ENCODE peak calls at places on chromosomes 2 and 18, in eight cellular contexts. H is right lobe of liver, R is left lung, C is fibroblast of mammary gland, N is tibial artery, L is stomach, I is lower lobe of right lung, S is cardiac muscle cell. O is an unnamed sample.

GRCh38 chr18:42412896-42413295 is 457.9 kb downstream of the PIK3C3 start:
- DNase-seq in H (no peak), N (no peak), R (no peak), S (no peak), C (peak), L (no peak), I (no peak), O (no peak)

GRCh38 chr2:84858123-84858522 is 22.8 kb downstream of the TRABD2A start:
- DNase-seq in L (no peak), S (peak), H (no peak), I (no peak), N (no peak), C (no peak), R (no peak), O (no peak)

GRCh38 chr18:37476182-37476581 is 89.4 kb downstream of the CELF4 start:
- DNase-seq in C (peak), R (no peak), S (peak), I (no peak), L (no peak), N (no peak), H (no peak), O (no peak)

GRCh38 chr2:99852376-99852934 is 289.9 kb downstream of the AFF3 start:
- DNase-seq in L (no peak), C (no peak), I (no peak), H (peak), S (no peak), N (no peak), R (no peak), O (no peak)

GRCh38 chr2:171318463-171318934 is 115.3 kb downstream of the METTL8 start:
- DNase-seq in R (no peak), N (no peak), H (no peak), I (no peak), S (peak), L (no peak), C (no peak), O (no peak)

GRCh38 chr2:223887127-223887526 is 49.7 kb upstream of the AP1S3 start:
- DNase-seq in C (no peak), S (no peak), R (no peak), H (no peak), L (no peak), N (no peak), I (no peak), O (no peak)

GRCh38 chr18:41144444-41144843 is 810.6 kb upstream of the PIK3C3 start:
- DNase-seq in N (no peak), R (no peak), I (no peak), C (peak), H (no peak), L (no peak), S (no peak), O (no peak)

GRCh38 chr2:6930913-6931312 is 13.7 kb downstream of the RNF144A start:
- DNase-seq in S (no peak), N (no peak), R (no peak), I (no peak), C (no peak), H (no peak), L (no peak), O (no peak)

GRCh38 chr2:112483047-112483473 is 1.1 kb downstream of the TTL start:
- DNase-seq in H (no peak), I (no peak), L (no peak), R (no peak), C (peak), N (no peak), S (peak), O (no peak)

GRCh38 chr2:55033921-55034320 is 16.3 kb downstream of the RTN4 start:
- DNase-seq in I (no peak), L (no peak), R (no peak), H (no peak), C (no peak), S (no peak), N (no peak), O (no peak)

GRCh38 chr2:55030766-55031165 is 19.5 kb downstream of the RTN4 start:
- DNase-seq in L (no peak), R (no peak), N (no peak), S (no peak), C (no peak), I (no peak), H (no peak), O (no peak)

GRCh38 chr2:55031505-55031904 is 18.7 kb downstream of the RTN4 start:
- DNase-seq in R (no peak), I (no peak), L (no peak), S (no peak), C (no peak), H (no peak), N (no peak), O (no peak)

GRCh38 chr2:55035716-55036115 is 14.5 kb downstream of the RTN4 start:
- DNase-seq in S (no peak), I (no peak), N (no peak), C (no peak), L (no peak), H (no peak), R (no peak), O (no peak)

GRCh38 chr2:55033076-55033742 is 17.0 kb downstream of the RTN4 start:
- DNase-seq in C (no peak), R (no peak), L (no peak), H (no peak), S (no peak), I (no peak), N (no peak), O (no peak)
- H3K4me3 ChIP-seq in C (no peak), R (no peak), L (no peak), H (no peak), S (no peak), I (no peak), N (no peak), O (no peak)

DNA sequence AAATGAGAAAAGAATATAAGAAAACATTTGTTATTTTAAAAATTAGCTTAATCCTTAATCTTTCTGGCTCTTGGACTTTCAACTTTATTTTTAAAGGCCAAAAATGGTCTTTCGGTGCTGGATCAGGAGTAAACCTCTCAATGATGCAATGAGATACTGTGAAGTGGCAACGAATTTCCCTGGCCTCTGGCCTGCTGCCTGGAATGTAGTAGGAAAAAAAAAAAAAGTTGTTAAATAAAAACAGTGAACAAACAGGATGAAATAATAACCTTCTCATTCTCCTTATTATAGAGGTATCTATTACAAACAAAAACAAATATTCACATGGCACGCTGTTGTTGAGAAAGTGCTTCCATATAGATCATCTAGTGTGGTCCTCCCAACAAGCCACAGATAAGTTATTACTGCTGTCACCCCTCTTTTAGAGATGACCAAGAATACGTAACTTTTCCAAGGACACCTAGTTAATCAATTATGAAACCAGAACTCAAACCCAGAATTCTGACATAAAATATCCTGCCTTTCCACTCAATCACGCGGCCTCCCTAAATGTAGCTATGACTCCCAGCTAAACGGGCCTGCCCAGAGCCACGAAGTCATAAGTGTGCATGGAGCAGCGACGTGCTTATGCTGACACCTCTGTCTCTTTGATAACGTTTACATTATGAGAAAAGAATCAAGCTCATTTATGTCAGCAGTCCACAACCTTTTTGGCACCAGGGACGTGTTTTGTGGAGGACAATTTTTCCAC is 170.9 kb downstream of the BCL2 start:
- DNase-seq in R (no peak), C (peak), I (no peak), N (peak), H (peak), L (no peak), S (no peak), O (no peak)
- H3K4me3 ChIP-seq in R (no peak), C (no peak), I (no peak), N (no peak), H (no peak), L (no peak), S (no peak), O (no peak)

GRCh38 chr2:229269146-229269545 is 1.9 kb downstream of the PID1 start:
- DNase-seq in R (no peak), N (no peak), H (no peak), I (no peak), C (no peak), L (no peak), S (no peak), O (no peak)
- H3K4me3 ChIP-seq in R (peak), N (peak), H (peak), I (peak), C (no peak), L (peak), S (no peak), O (peak)

GRCh38 chr18:66533693-66534092 is 70.2 kb downstream of the CDH19 start:
- DNase-seq in N (no peak), H (no peak), I (no peak), R (no peak), S (no peak), C (no peak), L (no peak), O (no peak)

GRCh38 chr18:66534110-66534509 is 69.8 kb downstream of the CDH19 start:
- DNase-seq in C (no peak), L (no peak), S (no peak), I (no peak), R (no peak), N (no peak), H (no peak), O (no peak)
- H3K4me3 ChIP-seq in C (no peak), L (no peak), S (no peak), I (no peak), R (no peak), N (no peak), H (no peak), O (no peak)

O was measured in vagina.